ENCODE peak calls at places on chromosomes 5 and 9, in nine cellular contexts. C is CD8-positive, alpha-beta T cell; T is ovary; P is caudate nucleus; N is iPS DF 6.9; I is endothelial cell of umbilical vein; H is CD8-positive, alpha-beta memory T cell; G is pancreas; X is SK-N-SH. Y is an unnamed sample.
A peak's percentile ranks its signal among the peaks of the same experiment; 100 is the strongest.

GRCh38 chr5:32760091-32760509 is 49.0 kb downstream of the NPR3 start:
- DNase-seq in I (no peak), X (no peak), P (no peak), T (no peak), N (no peak), G (no peak), H (no peak), C (no peak), Y (no peak)

GRCh38 chr5:135024956-135025729 is 8.9 kb downstream of the PITX1 start:
- DNase-seq in P (no peak), N (no peak), H (no peak), G (peak; percentile 32), I (no peak), T (no peak), C (no peak), X (no peak), Y (no peak)

GRCh38 chr9:69548676-69549075 is 123.5 kb downstream of the APBA1 start:
- DNase-seq in I (no peak), X (no peak), T (no peak), C (no peak), G (no peak), H (no peak), N (no peak), P (peak; percentile 45), Y (no peak)

GRCh38 chr5:79653843-79654242 is 35.8 kb upstream of the CMYA5 start:
- DNase-seq in I (no peak), T (no peak), P (no peak), G (no peak), N (no peak), C (no peak), H (no peak), X (no peak), Y (no peak)

GRCh38 chr5:1316588-1316902 is 21.7 kb upstream of the TERT start:
- DNase-seq in T (no peak), P (no peak), G (peak; percentile 58), X (no peak), H (no peak), I (no peak), N (no peak), C (no peak), Y (no peak)

GRCh38 chr5:82590112-82590511 is 312.0 kb upstream of the RPS23 start:
- DNase-seq in G (no peak), T (no peak), I (no peak), X (no peak), P (no peak), N (no peak), H (no peak), C (no peak), Y (no peak)

GRCh38 chr5:135930949-135931295 is 23.9 kb downstream of the LECT2 start:
- DNase-seq in N (no peak), P (no peak), X (peak; percentile 6), T (no peak), G (no peak), I (no peak), H (no peak), C (no peak), Y (no peak)

GRCh38 chr5:117888688-117889087 is 1099.7 kb downstream of the DTWD2 start:
- DNase-seq in I (no peak), C (no peak), X (no peak), N (no peak), G (no peak), H (no peak), T (no peak), P (no peak), Y (no peak)

GRCh38 chr9:92187390-92187789 is 72.2 kb upstream of the SPTLC1 start:
- DNase-seq in I (no peak), G (no peak), N (no peak), H (no peak), T (no peak), X (no peak), C (no peak), P (no peak), Y (no peak)

GRCh38 chr5:102048940-102049339 is 247.1 kb downstream of the SLCO4C1 start:
- DNase-seq in C (no peak), H (no peak), P (no peak), I (no peak), N (no peak), X (peak; percentile 9), G (no peak), T (no peak), Y (no peak)

GRCh38 chr9:109471994-109472393 is 26.1 kb downstream of the PTPN3 start:
- DNase-seq in G (no peak), X (no peak), T (no peak), C (no peak), I (no peak), N (no peak), H (no peak), P (no peak), Y (no peak)

GRCh38 chr5:98698359-98698758 is 75.1 kb upstream of the RGMB start:
- DNase-seq in X (no peak), C (no peak), N (no peak), I (no peak), H (no peak), P (no peak), G (no peak), T (no peak), Y (no peak)

GRCh38 chr9:136009516-136009915 is 48.3 kb upstream of the UBAC1 start:
- DNase-seq in N (no peak), H (no peak), P (no peak), I (no peak), G (peak; percentile 41), C (no peak), X (no peak), T (no peak), Y (no peak)
- H3K27ac ChIP-seq in N (no peak overlapping the region), H (no peak overlapping the region), P (peak overlapping the region; percentile 6), I (no peak overlapping the region), G (no peak overlapping the region), C (no peak overlapping the region), X (no peak overlapping the region), T (no peak overlapping the region), Y (peak overlapping the region; percentile 89)

DNA sequence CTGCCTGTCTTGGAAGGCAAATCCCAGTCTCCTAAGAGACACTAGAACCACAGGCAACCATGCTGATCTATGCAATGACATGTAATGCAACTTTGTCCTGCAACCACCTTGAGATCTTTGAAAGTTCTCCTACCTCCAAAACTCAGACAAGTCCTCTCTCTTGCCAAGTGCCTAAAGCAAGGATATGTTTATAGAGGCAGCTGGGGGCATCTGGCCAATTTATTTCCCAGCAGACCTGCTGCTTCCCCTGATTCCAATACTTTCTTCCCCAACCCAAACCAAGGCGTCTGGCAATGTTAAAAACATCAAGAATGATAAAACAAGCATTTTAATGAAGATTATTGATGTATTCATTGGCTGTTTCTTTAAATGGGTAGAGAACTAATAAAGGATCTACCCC is 138.4 kb downstream of the DOCK8 start:
- DNase-seq in G (no peak), X (no peak), T (no peak), I (no peak), P (no peak), H (no peak), C (no peak), N (no peak), Y (no peak)
- H3K27ac ChIP-seq in G (no peak overlapping the region), X (no peak overlapping the region), T (no peak overlapping the region), I (no peak overlapping the region), P (no peak overlapping the region), H (no peak overlapping the region), C (no peak overlapping the region), N (no peak overlapping the region), Y (no peak overlapping the region)

GRCh38 chr5:181236471-181236870 is 7.2 kb downstream of the RACK1 start:
- DNase-seq in P (no peak), H (no peak), X (no peak), N (no peak), G (no peak), C (no peak), T (no peak), I (no peak), Y (no peak)
- H3K27ac ChIP-seq in P (no peak overlapping the region), H (no peak overlapping the region), X (peak overlapping the region; percentile 57), N (no peak overlapping the region), G (no peak overlapping the region), C (no peak overlapping the region), T (no peak overlapping the region), I (no peak overlapping the region), Y (no peak overlapping the region)

GRCh38 chr5:142667808-142668207 is 18.1 kb downstream of the FGF1 start:
- DNase-seq in T (no peak), G (no peak), X (no peak), I (no peak), P (no peak), H (no peak), N (no peak), C (no peak), Y (no peak)

GRCh38 chr5:142671801-142672200 is 14.1 kb downstream of the FGF1 start:
- DNase-seq in H (no peak), P (no peak), N (no peak), C (no peak), I (no peak), T (no peak), X (no peak), G (no peak), Y (no peak)

GRCh38 chr5:142669479-142669878 is 16.4 kb downstream of the FGF1 start:
- DNase-seq in X (no peak), C (no peak), G (no peak), I (no peak), H (no peak), N (no peak), P (no peak), T (no peak), Y (no peak)

GRCh38 chr5:142671276-142671675 is 14.6 kb downstream of the FGF1 start:
- DNase-seq in C (no peak), G (no peak), X (no peak), T (no peak), H (no peak), P (no peak), I (no peak), N (no peak), Y (no peak)

DNA sequence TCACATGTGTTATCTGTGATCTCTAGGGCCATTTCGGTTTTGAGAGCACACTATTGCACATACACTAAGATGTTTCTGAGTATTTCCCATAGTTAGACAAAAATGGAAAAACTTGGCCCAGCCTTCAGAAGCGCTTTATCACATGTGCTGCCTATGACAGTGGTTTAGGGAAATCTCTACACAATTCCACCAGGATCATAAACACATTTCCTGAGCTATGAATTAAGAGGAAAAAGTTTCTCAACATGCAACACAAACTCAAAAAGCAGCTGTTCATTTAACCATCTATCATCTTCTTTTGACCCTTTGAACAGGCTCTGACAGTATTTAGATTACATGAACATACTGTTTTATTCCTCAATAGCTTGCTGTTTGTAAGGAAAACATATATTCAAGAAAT is 15.1 kb downstream of the FGF1 start:
- DNase-seq in I (no peak), G (no peak), X (no peak), C (no peak), P (no peak), T (no peak), N (no peak), H (no peak), Y (no peak)
- H3K27ac ChIP-seq in I (no peak overlapping the region), G (no peak overlapping the region), X (no peak overlapping the region), C (no peak overlapping the region), P (no peak overlapping the region), T (no peak overlapping the region), N (no peak overlapping the region), H (no peak overlapping the region), Y (no peak overlapping the region)